ENCODE peak calls at places on chromosome 2, in four cellular contexts. A, Y, J and R are unnamed samples.

GRCh38 chr2:67066782-67067181 is 330.4 kb upstream of the ETAA1 start:
- DNase-seq in Y (no peak), A (no peak), J (no peak), R (no peak)

GRCh38 chr2:25912851-25913695 is 34.8 kb upstream of the ASXL2 start:
- DNase-seq in A (peak; percentile 51), J (no peak), Y (no peak), R (peak; percentile 50)

GRCh38 chr2:83186050-83186790 is 1272.9 kb downstream of the SUCLG1 start:
- DNase-seq in Y (no peak), A (no peak), J (no peak), R (peak; percentile 22)

GRCh38 chr2:19127616-19128015 is 230.8 kb downstream of the OSR1 start:
- DNase-seq in A (no peak), J (no peak), Y (no peak), R (no peak)

GRCh38 chr2:239726091-239726591 is 299.0 kb downstream of the NDUFA10 start:
- DNase-seq in A (no peak), Y (peak; percentile 89), J (no peak), R (peak; percentile 6)

GRCh38 chr2:148876589-148877402 is 1.8 kb downstream of the KIF5C start:
- DNase-seq in J (no peak), A (no peak), Y (no peak), R (no peak)

GRCh38 chr2:30294147-30294546 is 62.8 kb downstream of the LBH start:
- DNase-seq in J (no peak), Y (no peak), A (no peak), R (no peak)

GRCh38 chr2:132760971-132761370 is 91.0 kb upstream of the LYPD1 start:
- DNase-seq in Y (no peak), J (no peak), A (no peak), R (no peak)

GRCh38 chr2:134074619-134075018 is 179.3 kb upstream of the MGAT5 start:
- DNase-seq in J (no peak), Y (no peak), A (no peak), R (no peak)

GRCh38 chr2:209209943-209210342 is 213.9 kb upstream of the MAP2 start:
- DNase-seq in Y (no peak), J (no peak), A (no peak), R (no peak)

GRCh38 chr2:69196327-69197117 is 183.5 kb downstream of the ANTXR1 start:
- DNase-seq in Y (no peak), J (peak; percentile 62), A (peak; percentile 66), R (peak; percentile 86)

GRCh38 chr2:10448208-10448645 is at the start of gene ODC1:
- DNase-seq in A (peak; percentile 70), J (peak; percentile 89), Y (peak; percentile 96), R (no peak)

GRCh38 chr2:127675335-127676261 is at the start of gene LIMS2:
- DNase-seq in J (peak; percentile 43), A (no peak), Y (no peak), R (peak; percentile 55)

GRCh38 chr2:12658287-12658945 is 58.3 kb upstream of the TRIB2 start:
- DNase-seq in Y (no peak), A (no peak), J (no peak), R (no peak)

GRCh38 chr2:44869761-44870160 is 71.7 kb upstream of the SIX3 start:
- DNase-seq in A (no peak), Y (no peak), J (no peak), R (no peak)

GRCh38 chr2:179311071-179311470 is 46.4 kb upstream of the SESTD1 start:
- DNase-seq in J (no peak), Y (no peak), A (no peak), R (no peak)

GRCh38 chr2:213065583-213066444 is 85.6 kb downstream of the IKZF2 start:
- DNase-seq in J (peak; percentile 5), Y (no peak), A (peak; percentile 28), R (no peak)

GRCh38 chr2:171958475-171958874 is 36.2 kb downstream of the HAT1 start:
- DNase-seq in A (peak; percentile 29), J (peak; percentile 41), Y (no peak), R (no peak)

GRCh38 chr2:25939257-25939668 is 43.0 kb downstream of the KIF3C start:
- DNase-seq in J (no peak), Y (no peak), A (no peak), R (no peak)

GRCh38 chr2:67649331-67650071 is 252.4 kb downstream of the ETAA1 start:
- DNase-seq in J (no peak), A (no peak), Y (no peak), R (no peak)

GRCh38 chr2:45342-46130 is 769 bp downstream of the FAM110C start:
- DNase-seq in A (no peak), J (no peak), Y (no peak), R (no peak)

GRCh38 chr2:170145675-170146432 is 32.1 kb upstream of the MYO3B start:
- DNase-seq in J (no peak), Y (no peak), A (no peak), R (no peak)

GRCh38 chr2:28462122-28462521 is 33.7 kb upstream of the PLB1 start:
- DNase-seq in A (no peak), J (no peak), Y (no peak), R (no peak)

GRCh38 chr2:95728878-95729511 is 137.2 kb downstream of the TRIM43 start:
- DNase-seq in A (peak; percentile 76), Y (no peak), J (peak; percentile 76), R (peak; percentile 84)

GRCh38 chr2:235498556-235499305 is 4.9 kb downstream of the AGAP1 start:
- DNase-seq in J (no peak), A (no peak), Y (no peak), R (peak; percentile 12)

GRCh38 chr2:214781226-214781625 is 28.3 kb downstream of the BARD1 start:
- DNase-seq in J (no peak), Y (no peak), A (no peak), R (no peak)

GRCh38 chr2:233329489-233330135 is 22.0 kb downstream of the SAG start:
- DNase-seq in A (no peak), Y (no peak), J (no peak), R (no peak)

GRCh38 chr2:102418421-102418961 is 4.5 kb upstream of the IL18RAP start:
- DNase-seq in A (no peak), J (peak; percentile 63), Y (no peak), R (peak; percentile 43)

GRCh38 chr2:241132549-241133435 is 16.5 kb downstream of the PASK start:
- DNase-seq in A (no peak), Y (peak; percentile 68), J (no peak), R (no peak)

GRCh38 chr2:172227719-172228118 is 125.0 kb upstream of the DLX2 start:
- DNase-seq in J (no peak), A (no peak), Y (no peak), R (peak; percentile 53)

GRCh38 chr2:171630812-171631626 is 56.2 kb upstream of the DYNC1I2 start:
- DNase-seq in Y (no peak), A (no peak), J (peak; percentile 9), R (peak; percentile 94)

GRCh38 chr2:219444566-219445091 is 10.0 kb downstream of the SPEG start:
- DNase-seq in Y (no peak), J (peak; percentile 98), A (no peak), R (no peak)

GRCh38 chr2:223944166-223944703 is 900 bp downstream of the WDFY1 start:
- DNase-seq in Y (no peak), A (no peak), J (peak; percentile 9), R (no peak)